ENCODE peak calls at places on chromosome 16, in seven cellular contexts. S is spleen, Y is MCF 10A, G is right atrium auricular region, C is OCI-LY7, K is progenitor cell of endocrine pancreas, A is cardiac muscle cell. W is an unnamed sample.

GRCh38 chr16:84487358-84487757 is 17.1 kb downstream of the MEAK7 start:
- DNase-seq in S (no peak), G (no peak), K (no peak), Y (no peak), A (no peak), C (no peak), W (no peak)

GRCh38 chr16:65548470-65548869 is 426.6 kb upstream of the CDH11 start:
- DNase-seq in K (no peak), C (no peak), G (no peak), A (peak), S (no peak), Y (no peak), W (no peak)

GRCh38 chr16:2950773-2951172 is 13.3 kb upstream of the KREMEN2 start:
- DNase-seq in S (no peak), K (no peak), G (no peak), C (no peak), Y (no peak), A (no peak), W (no peak)

GRCh38 chr16:20259549-20259948 is 67.8 kb downstream of the GP2 start:
- DNase-seq in K (no peak), S (no peak), G (no peak), C (no peak), A (no peak), Y (no peak), W (no peak)

GRCh38 chr16:57938936-57939871 is 31.7 kb downstream of the CNGB1 start:
- DNase-seq in C (no peak), S (peak), K (no peak), G (peak), A (peak), Y (peak), W (no peak)

GRCh38 chr16:50308237-50308965 is 42.0 kb downstream of the ADCY7 start:
- DNase-seq in C (no peak), S (peak), K (peak), Y (no peak), A (no peak), G (peak), W (peak)

GRCh38 chr16:50305441-50306061 is 39.2 kb downstream of the ADCY7 start:
- DNase-seq in K (peak), C (no peak), A (no peak), G (no peak), Y (no peak), S (peak), W (peak)

GRCh38 chr16:55567382-55567781 is 898 bp downstream of the CAPNS2 start:
- DNase-seq in C (no peak), G (no peak), A (peak), K (no peak), Y (peak), S (no peak), W (no peak)

GRCh38 chr16:48433849-48434530 is 48.8 kb upstream of the SIAH1 start:
- DNase-seq in G (no peak), Y (no peak), S (no peak), A (no peak), K (no peak), C (no peak), W (no peak)

GRCh38 chr16:85586360-85587145 is 26.6 kb upstream of the GSE1 start:
- DNase-seq in Y (no peak), C (no peak), A (no peak), S (no peak), K (no peak), G (no peak), W (no peak)

GRCh38 chr16:1100084-1100800 is 4.2 kb upstream of the C1QTNF8 start:
- DNase-seq in S (no peak), Y (no peak), A (no peak), C (no peak), G (no peak), K (no peak), W (no peak)

GRCh38 chr16:23318639-23319038 is 16.5 kb downstream of the SCNN1B start:
- DNase-seq in S (no peak), A (no peak), C (no peak), Y (no peak), G (no peak), K (no peak), W (no peak)

GRCh38 chr16:58497935-58498334 is 2.0 kb upstream of the NDRG4 start:
- DNase-seq in Y (no peak), S (peak), C (no peak), G (no peak), A (no peak), K (no peak), W (peak)

GRCh38 chr16:47712276-47713224 is 251.4 kb downstream of the PHKB start:
- DNase-seq in S (peak), A (no peak), G (no peak), K (no peak), C (no peak), Y (no peak), W (peak)

GRCh38 chr16:85056211-85056748 is 28.7 kb downstream of the KIAA0513 start:
- DNase-seq in Y (no peak), S (no peak), C (peak), K (no peak), A (peak), G (peak), W (no peak)

DNA sequence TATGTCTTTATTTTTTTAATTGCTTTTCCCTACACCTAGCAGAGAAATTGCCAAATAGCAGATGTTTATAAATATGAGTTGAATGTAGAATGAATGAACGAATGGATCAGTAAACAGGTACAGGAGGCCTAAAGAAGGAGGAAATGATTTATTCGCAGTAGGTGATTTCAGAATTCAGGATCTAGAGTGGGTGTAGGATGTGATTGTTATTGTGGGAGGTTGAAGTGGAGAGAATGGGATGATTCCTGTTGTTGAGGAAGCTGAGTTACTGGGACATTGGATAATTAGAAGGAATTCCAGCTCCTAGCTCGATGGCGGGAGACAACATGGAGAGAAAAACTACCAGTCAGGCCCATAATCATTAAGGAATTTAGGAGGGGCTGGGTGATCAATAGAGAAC is 42.2 kb downstream of the MRTFB start:
- DNase-seq in C (no peak), Y (no peak), G (no peak), K (no peak), S (no peak), A (no peak), W (no peak)
- TF ChIP-seq CTCF in C (no peak), Y (no peak), G (no peak), K (no peak), S (no peak), A (no peak), W (no peak)

DNA sequence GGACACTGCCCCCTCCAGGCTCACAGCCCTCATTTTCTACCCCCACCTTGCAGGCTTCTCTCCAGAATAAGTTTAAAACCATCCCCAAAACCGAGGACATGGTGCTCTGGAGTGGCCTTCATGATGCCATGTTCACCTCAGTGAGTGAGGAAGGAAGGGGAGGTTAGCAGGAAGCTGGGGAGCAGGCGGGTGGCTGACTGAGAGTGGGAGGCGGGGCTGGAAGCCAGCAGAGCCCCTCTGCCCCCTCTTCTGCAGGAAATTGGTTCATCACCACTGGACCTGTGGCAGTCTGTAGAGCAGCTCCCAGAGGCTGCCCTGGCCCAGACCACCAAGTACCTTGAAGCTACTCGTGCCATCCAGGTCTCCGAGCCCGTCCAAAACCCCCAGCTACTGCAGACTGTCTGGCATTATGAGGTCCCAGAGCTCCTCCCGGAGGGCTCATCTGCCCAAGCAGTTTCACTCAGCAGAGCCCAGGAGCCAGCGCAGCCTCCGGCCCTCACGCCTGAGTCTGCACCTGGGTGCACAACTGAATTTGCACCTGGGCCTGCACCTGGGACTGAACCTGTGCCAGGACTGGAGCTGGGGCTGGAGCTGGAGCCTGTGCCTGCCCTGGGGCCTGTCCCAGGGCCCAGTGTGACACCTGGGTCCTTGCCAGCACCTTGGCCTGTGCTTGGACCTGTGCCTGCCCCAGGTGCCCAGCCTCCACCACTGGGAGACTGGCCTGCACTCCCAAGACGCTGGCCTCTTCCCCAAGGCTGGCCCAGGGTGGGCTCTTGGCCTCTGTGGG is 19.0 kb downstream of the C16orf96 start:
- DNase-seq in Y (no peak), A (no peak), K (no peak), G (no peak), C (no peak), S (no peak), W (no peak)
- TF ChIP-seq CTCF in Y (no peak), A (no peak), K (no peak), G (no peak), C (peak), S (no peak), W (no peak)

GRCh38 chr16:78458588-78458987 is 359.1 kb downstream of the WWOX start:
- DNase-seq in G (no peak), A (no peak), C (no peak), S (no peak), Y (peak), K (no peak), W (no peak)
- TF ChIP-seq CTCF in G (no peak), A (no peak), C (peak), S (no peak), Y (no peak), K (peak), W (peak)

GRCh38 chr16:89560413-89561194 is at the start of gene RPL13:
- DNase-seq in K (peak), Y (peak), A (peak), S (peak), C (peak), G (peak), W (peak)
- TF ChIP-seq CTCF in K (no peak), Y (no peak), A (no peak), S (no peak), C (peak), G (no peak), W (no peak)

GRCh38 chr16:82033683-82034300 is 1.3 kb upstream of the HSD17B2 start:
- DNase-seq in Y (no peak), K (no peak), S (no peak), C (no peak), G (no peak), A (no peak), W (no peak)
- TF ChIP-seq CTCF in Y (no peak), K (no peak), S (no peak), C (no peak), G (no peak), A (no peak), W (no peak)

GRCh38 chr16:83160609-83161008 is 533.8 kb downstream of the CDH13 start:
- DNase-seq in Y (no peak), C (no peak), A (no peak), K (no peak), S (no peak), G (peak), W (no peak)

GRCh38 chr16:83158320-83158957 is 531.7 kb downstream of the CDH13 start:
- DNase-seq in G (peak), C (no peak), K (no peak), Y (no peak), A (no peak), S (no peak), W (no peak)

GRCh38 chr16:83164816-83165215 is 538.0 kb downstream of the CDH13 start:
- DNase-seq in S (no peak), G (peak), A (no peak), K (no peak), C (no peak), Y (no peak), W (no peak)

GRCh38 chr16:83162791-83163190 is 536.0 kb downstream of the CDH13 start:
- DNase-seq in K (no peak), S (no peak), A (no peak), Y (no peak), C (no peak), G (peak), W (no peak)

DNA sequence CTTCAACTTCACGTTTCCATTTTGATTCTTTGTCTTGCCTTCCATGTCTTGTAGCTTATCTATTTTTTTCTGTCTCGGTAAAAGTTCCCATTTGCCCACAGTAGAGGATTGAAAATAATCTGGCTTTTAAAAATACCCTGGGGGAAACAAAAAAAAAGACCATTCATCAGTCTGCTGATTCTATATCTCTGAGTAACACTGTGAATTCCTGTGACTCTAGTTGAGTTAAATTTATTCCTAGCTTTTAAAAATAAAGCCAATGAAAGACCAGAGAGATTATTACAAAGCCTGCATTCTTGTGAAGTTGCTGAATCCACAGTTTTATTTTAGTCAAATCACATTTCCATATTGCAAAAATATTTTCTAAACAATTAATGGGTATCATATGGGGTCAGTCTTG is 532.3 kb downstream of the CDH13 start:
- DNase-seq in A (no peak), C (no peak), Y (no peak), S (no peak), K (no peak), G (no peak), W (no peak)
- TF ChIP-seq CTCF in A (no peak), C (no peak), Y (no peak), S (no peak), K (no peak), G (no peak), W (no peak)

GRCh38 chr16:22091721-22092120 is 620 bp upstream of the VWA3A start:
- DNase-seq in C (no peak), A (no peak), K (no peak), G (no peak), Y (peak), S (no peak), W (no peak)

GRCh38 chr16:22086440-22086839 is 5.9 kb upstream of the VWA3A start:
- DNase-seq in A (no peak), G (no peak), S (no peak), C (no peak), Y (no peak), K (no peak), W (no peak)

GRCh38 chr16:22092143-22092933 is at the start of gene VWA3A:
- DNase-seq in Y (no peak), K (no peak), G (no peak), A (peak), S (no peak), C (no peak), W (no peak)

GRCh38 chr16:22088642-22089041 is 3.7 kb upstream of the VWA3A start:
- DNase-seq in C (no peak), K (no peak), S (no peak), G (no peak), Y (no peak), A (no peak), W (no peak)

DNA sequence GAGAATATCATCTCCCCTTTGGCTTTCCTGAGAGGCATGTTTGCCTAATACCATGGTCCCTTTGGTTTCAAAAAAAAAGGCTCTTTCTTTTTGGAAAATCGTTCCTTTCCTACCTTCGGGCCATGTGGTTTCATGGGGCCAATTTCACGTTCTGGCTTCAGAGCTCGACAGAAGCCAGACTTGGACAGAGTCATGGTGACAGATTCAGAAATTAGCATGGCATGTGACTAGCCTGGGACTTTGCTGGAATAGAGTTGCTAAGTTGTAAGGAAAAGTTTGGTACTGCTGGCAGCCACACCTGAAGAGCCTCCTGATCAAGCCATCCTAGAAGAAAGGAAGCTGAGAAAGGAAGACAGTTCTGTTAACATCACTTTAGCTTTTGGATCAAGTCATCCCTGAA is 2.4 kb upstream of the VWA3A start:
- DNase-seq in G (no peak), S (no peak), Y (no peak), C (no peak), A (no peak), K (no peak), W (no peak)
- TF ChIP-seq CTCF in G (no peak), S (no peak), Y (no peak), C (no peak), A (no peak), K (no peak), W (no peak)

GRCh38 chr16:76268824-76269223 is 8.4 kb upstream of the CNTNAP4 start:
- DNase-seq in K (no peak), S (no peak), C (no peak), A (no peak), G (no peak), Y (peak), W (no peak)

DNA sequence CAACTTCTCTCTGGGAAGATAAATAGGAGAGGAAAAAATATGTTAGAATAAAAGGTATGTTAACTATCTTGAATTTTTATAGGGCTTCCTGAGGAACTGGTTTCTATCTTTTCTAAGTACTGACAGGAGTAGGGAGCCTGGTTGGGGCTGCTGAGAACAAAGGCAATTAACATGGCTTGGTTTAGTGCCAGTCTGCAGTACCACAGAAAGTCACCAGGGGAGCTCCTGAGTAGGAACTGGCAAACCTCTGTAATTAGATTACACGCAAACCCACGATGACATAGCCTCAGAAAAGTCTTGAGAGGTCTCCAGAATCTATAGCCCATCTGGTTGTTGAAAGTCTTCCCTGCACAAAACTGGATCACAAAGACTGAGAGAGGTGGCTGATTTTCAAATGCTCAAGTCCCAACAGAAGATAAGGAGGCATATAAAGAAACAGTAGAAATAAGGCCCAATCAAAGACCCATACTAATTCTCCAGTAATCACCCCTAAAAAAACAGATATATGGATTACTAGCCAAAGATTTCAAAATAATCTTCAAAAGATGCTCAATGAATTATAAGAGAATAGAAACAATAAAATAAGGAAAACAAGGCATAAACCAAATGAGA is 11.7 kb upstream of the CNTNAP4 start:
- DNase-seq in S (no peak), Y (peak), A (peak), G (no peak), C (peak), K (no peak), W (no peak)
- TF ChIP-seq CTCF in S (no peak), Y (peak), A (peak), G (no peak), C (peak), K (peak), W (peak)